ENCODE peak calls at places on chromosome 9, in five cellular contexts. One of them, this sample, is unnamed. For H3K36me3 and H3K27me3, the result is how much of the 10 kb centered on the place peaks cover.

GRCh38 chr9:93676310-93677054 is 100.1 kb downstream of the PHF2 start:
- DNase-seq in endodermal cell: peak
- DNase-seq in lower lobe of right lung: peak
- DNase-seq in heart left ventricle: peak
- DNase-seq in tibial artery: peak
- DNase-seq in this sample: peak

GRCh38 chr9:95773061-95773433 is 102.4 kb upstream of the ERCC6L2 start:
- DNase-seq in lower lobe of right lung: no peak
- DNase-seq in endodermal cell: no peak
- DNase-seq in tibial artery: no peak
- DNase-seq in heart left ventricle: no peak
- DNase-seq in this sample: no peak

GRCh38 chr9:34547960-34548603 is 25.3 kb upstream of the ENHO start:
- DNase-seq in lower lobe of right lung: peak
- DNase-seq in heart left ventricle: peak
- DNase-seq in endodermal cell: peak
- DNase-seq in tibial artery: peak
- DNase-seq in this sample: peak

GRCh38 chr9:110648698-110649097 is 19.9 kb upstream of the MUSK start:
- DNase-seq in endodermal cell: no peak
- DNase-seq in heart left ventricle: no peak
- DNase-seq in tibial artery: no peak
- DNase-seq in lower lobe of right lung: no peak
- DNase-seq in this sample: no peak

GRCh38 chr9:120933310-120934044 is 6.9 kb upstream of the TRAF1 start:
- DNase-seq in lower lobe of right lung: no peak
- DNase-seq in heart left ventricle: no peak
- DNase-seq in tibial artery: no peak
- DNase-seq in endodermal cell: peak
- DNase-seq in this sample: no peak

GRCh38 chr9:78038620-78039300 is 7.1 kb upstream of the GNAQ start:
- DNase-seq in endodermal cell: no peak
- DNase-seq in lower lobe of right lung: no peak
- DNase-seq in heart left ventricle: no peak
- DNase-seq in tibial artery: no peak
- DNase-seq in this sample: no peak

GRCh38 chr9:35423499-35423898 is 66.4 kb upstream of the RUSC2 start:
- DNase-seq in lower lobe of right lung: no peak
- DNase-seq in heart left ventricle: no peak
- DNase-seq in tibial artery: no peak
- DNase-seq in endodermal cell: no peak
- DNase-seq in this sample: no peak

GRCh38 chr9:34098307-34098706 is 28.2 kb downstream of the DCAF12 start:
- DNase-seq in endodermal cell: no peak
- DNase-seq in lower lobe of right lung: no peak
- DNase-seq in heart left ventricle: no peak
- DNase-seq in tibial artery: no peak
- DNase-seq in this sample: no peak

GRCh38 chr9:111833941-111834340 is 39.2 kb upstream of the SHOC1 start:
- DNase-seq in tibial artery: no peak
- DNase-seq in endodermal cell: no peak
- DNase-seq in lower lobe of right lung: no peak
- DNase-seq in heart left ventricle: no peak
- DNase-seq in this sample: no peak

GRCh38 chr9:5052858-5053257 is 67.8 kb downstream of the JAK2 start:
- DNase-seq in tibial artery: no peak
- DNase-seq in lower lobe of right lung: no peak
- DNase-seq in heart left ventricle: no peak
- DNase-seq in endodermal cell: no peak
- DNase-seq in this sample: no peak

GRCh38 chr9:6788175-6789016 is 30.6 kb downstream of the KDM4C start:
- DNase-seq in lower lobe of right lung: no peak
- DNase-seq in tibial artery: no peak
- DNase-seq in endodermal cell: peak
- DNase-seq in heart left ventricle: no peak
- DNase-seq in this sample: peak

GRCh38 chr9:7185612-7186011 is 427.8 kb downstream of the KDM4C start:
- DNase-seq in lower lobe of right lung: no peak
- DNase-seq in endodermal cell: peak
- DNase-seq in heart left ventricle: no peak
- DNase-seq in tibial artery: no peak
- DNase-seq in this sample: peak

GRCh38 chr9:9855503-9856078 is 757.2 kb downstream of the PTPRD start:
- DNase-seq in heart left ventricle: no peak
- DNase-seq in endodermal cell: peak
- DNase-seq in lower lobe of right lung: no peak
- DNase-seq in tibial artery: no peak
- DNase-seq in this sample: no peak

GRCh38 chr9:136192289-136193126 is 12.4 kb downstream of the LHX3 start:
- DNase-seq in tibial artery: no peak
- DNase-seq in heart left ventricle: no peak
- DNase-seq in lower lobe of right lung: no peak
- DNase-seq in endodermal cell: no peak
- DNase-seq in this sample: peak

GRCh38 chr9:2557693-2558092 is 63.9 kb upstream of the VLDLR start:
- DNase-seq in endodermal cell: no peak
- DNase-seq in tibial artery: no peak
- DNase-seq in heart left ventricle: no peak
- DNase-seq in lower lobe of right lung: no peak
- DNase-seq in this sample: no peak

GRCh38 chr9:2560175-2560574 is 61.4 kb upstream of the VLDLR start:
- DNase-seq in tibial artery: no peak
- DNase-seq in endodermal cell: peak
- DNase-seq in heart left ventricle: no peak
- DNase-seq in lower lobe of right lung: no peak
- DNase-seq in this sample: no peak

DNA sequence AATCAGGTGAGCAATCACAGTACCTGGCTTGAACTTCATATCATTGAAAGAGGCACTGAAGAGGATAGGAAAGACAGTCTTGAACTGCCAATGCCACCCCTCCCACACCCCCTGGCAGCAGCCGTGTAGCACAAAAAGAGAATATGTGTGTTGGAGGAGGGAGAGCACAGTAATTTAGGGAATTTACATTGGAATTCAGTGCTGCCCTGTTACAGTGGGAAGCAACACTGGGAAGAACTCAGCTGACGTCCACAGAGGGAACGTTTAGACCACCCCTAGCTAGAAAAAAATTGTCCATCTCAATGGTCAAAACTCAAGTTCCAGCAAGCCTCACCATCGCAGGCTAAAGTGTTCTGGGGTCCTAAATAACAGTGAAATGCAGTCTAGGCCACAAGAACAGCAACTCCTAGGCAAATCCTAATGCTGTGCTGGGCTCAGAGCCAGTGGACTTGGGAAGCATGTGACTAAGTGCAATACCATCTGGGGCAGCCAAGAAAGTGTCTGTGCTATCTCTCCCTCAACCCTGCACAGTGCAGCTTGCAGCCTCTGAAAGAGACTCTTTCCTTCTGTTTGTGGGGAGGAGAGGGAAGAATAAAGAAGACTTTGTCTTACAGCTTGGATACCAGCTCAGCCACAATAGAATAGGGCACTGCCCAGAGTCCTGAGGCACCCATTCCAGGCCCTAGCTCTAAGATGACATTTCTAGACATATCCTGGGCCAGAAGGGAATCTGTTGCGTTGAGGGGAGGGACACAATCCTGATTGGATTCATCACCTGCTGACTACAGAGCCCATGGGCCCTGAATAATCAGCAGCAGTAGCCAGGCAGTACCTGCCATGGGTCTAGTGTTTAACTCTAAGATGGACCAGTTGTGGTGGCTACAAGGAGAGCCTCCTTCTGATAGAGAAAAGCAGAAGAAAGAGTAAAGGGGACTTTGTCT is 62.1 kb upstream of the VLDLR start:
- DNase-seq in heart left ventricle: peak
- DNase-seq in tibial artery: peak
- DNase-seq in lower lobe of right lung: peak
- DNase-seq in endodermal cell: no peak
- DNase-seq in this sample: no peak
- H3K36me3 ChIP-seq in heart left ventricle: under half
- H3K36me3 ChIP-seq in tibial artery: under half
- H3K36me3 ChIP-seq in lower lobe of right lung: under half
- H3K36me3 ChIP-seq in endodermal cell: under half
- H3K36me3 ChIP-seq in this sample: under half

DNA sequence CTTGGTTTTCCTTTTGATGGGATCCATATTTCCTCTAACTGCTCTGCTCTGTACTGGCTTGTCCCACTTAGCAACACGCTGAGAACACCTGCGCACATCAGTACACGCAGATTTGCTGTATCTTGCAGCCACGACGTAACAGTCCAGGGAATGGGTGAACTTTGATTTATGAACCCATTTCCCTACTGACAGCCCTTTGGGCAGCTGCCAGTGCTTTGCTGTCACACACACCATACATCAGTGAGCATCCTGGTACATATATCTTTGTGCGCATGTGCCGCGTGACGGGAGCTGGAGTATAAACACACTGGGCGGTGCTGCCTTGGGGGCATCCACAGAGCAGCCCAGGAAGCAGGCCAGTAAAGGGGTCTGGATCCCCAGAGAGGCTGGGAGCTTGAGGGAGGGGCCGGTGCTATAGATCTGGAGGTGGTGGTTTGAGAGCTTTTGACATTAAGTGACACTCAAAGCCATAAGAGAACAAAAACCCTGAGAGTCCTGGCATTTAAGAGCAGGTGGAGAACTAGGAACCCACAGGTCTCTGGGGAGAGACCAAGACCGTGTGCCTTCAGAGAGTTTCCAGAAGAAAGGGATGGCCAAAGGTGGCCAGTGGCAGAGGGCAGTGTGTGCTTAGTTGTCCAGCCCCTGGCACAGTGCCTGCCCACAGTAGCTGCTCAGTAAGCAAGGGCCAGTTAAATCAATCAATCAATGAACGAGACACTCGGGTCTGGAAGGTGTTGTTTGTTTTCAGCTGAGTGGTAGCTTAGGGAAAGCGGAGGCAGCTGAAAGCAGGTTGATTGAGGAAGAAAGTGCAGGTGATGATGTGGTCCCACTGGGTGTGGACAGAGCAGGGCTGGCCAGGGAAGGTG is 53.7 kb downstream of the LMX1B start:
- DNase-seq in lower lobe of right lung: no peak
- DNase-seq in heart left ventricle: no peak
- DNase-seq in endodermal cell: no peak
- DNase-seq in tibial artery: no peak
- DNase-seq in this sample: no peak
- H3K27me3 ChIP-seq in lower lobe of right lung: half or more
- H3K27me3 ChIP-seq in heart left ventricle: under half
- H3K27me3 ChIP-seq in endodermal cell: under half
- H3K27me3 ChIP-seq in tibial artery: half or more
- H3K27me3 ChIP-seq in this sample: under half

GRCh38 chr9:87283585-87283984 is 214.1 kb upstream of the DAPK1 start:
- DNase-seq in lower lobe of right lung: no peak
- DNase-seq in endodermal cell: no peak
- DNase-seq in heart left ventricle: no peak
- DNase-seq in tibial artery: no peak
- DNase-seq in this sample: no peak

GRCh38 chr9:87282477-87282991 is 215.1 kb upstream of the DAPK1 start:
- DNase-seq in heart left ventricle: no peak
- DNase-seq in tibial artery: no peak
- DNase-seq in lower lobe of right lung: no peak
- DNase-seq in endodermal cell: no peak
- DNase-seq in this sample: no peak

GRCh38 chr9:87277346-87277745 is 220.3 kb upstream of the DAPK1 start:
- DNase-seq in endodermal cell: no peak
- DNase-seq in lower lobe of right lung: no peak
- DNase-seq in heart left ventricle: no peak
- DNase-seq in tibial artery: no peak
- DNase-seq in this sample: no peak

GRCh38 chr9:87278971-87279731 is 218.5 kb upstream of the DAPK1 start:
- DNase-seq in tibial artery: no peak
- DNase-seq in heart left ventricle: no peak
- DNase-seq in endodermal cell: no peak
- DNase-seq in lower lobe of right lung: no peak
- DNase-seq in this sample: no peak

GRCh38 chr9:87280421-87280820 is 217.2 kb upstream of the DAPK1 start:
- DNase-seq in heart left ventricle: no peak
- DNase-seq in tibial artery: no peak
- DNase-seq in endodermal cell: no peak
- DNase-seq in lower lobe of right lung: no peak
- DNase-seq in this sample: no peak
- H3K36me3 ChIP-seq in heart left ventricle: under half
- H3K36me3 ChIP-seq in tibial artery: under half
- H3K36me3 ChIP-seq in endodermal cell: under half
- H3K36me3 ChIP-seq in lower lobe of right lung: under half
- H3K36me3 ChIP-seq in this sample: under half

DNA sequence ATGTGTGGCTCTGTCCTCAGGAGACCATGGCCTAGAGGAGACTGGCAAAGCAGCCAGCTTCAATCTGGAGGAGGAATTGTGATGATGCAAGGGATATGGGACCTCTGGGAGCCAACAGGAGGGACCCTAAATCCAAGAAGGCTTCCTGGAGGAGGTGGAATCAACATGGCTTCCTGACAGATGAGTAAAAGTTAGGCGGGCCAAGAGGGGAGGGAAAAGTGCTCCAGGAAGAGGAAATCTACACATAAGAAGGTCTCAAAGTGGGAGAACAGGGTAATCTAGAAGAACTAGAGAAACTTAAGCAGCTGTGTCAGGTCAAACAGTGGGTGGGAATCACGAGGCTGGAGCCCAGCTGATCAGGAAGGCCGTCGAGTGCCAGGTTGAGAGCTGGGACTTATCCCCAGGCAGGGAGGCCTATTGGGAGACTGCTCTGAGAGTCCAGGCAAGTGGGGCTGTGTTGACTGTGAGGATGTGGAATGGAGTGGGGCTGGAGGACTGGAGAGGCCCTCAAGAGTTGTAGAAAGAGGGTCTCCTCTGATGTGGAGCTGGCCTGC is 119.1 kb downstream of the C9orf50 start:
- DNase-seq in endodermal cell: no peak
- DNase-seq in heart left ventricle: no peak
- DNase-seq in lower lobe of right lung: peak
- DNase-seq in tibial artery: no peak
- DNase-seq in this sample: peak
- H3K27me3 ChIP-seq in endodermal cell: under half
- H3K27me3 ChIP-seq in heart left ventricle: under half
- H3K27me3 ChIP-seq in lower lobe of right lung: under half
- H3K27me3 ChIP-seq in tibial artery: under half
- H3K27me3 ChIP-seq in this sample: under half

DNA sequence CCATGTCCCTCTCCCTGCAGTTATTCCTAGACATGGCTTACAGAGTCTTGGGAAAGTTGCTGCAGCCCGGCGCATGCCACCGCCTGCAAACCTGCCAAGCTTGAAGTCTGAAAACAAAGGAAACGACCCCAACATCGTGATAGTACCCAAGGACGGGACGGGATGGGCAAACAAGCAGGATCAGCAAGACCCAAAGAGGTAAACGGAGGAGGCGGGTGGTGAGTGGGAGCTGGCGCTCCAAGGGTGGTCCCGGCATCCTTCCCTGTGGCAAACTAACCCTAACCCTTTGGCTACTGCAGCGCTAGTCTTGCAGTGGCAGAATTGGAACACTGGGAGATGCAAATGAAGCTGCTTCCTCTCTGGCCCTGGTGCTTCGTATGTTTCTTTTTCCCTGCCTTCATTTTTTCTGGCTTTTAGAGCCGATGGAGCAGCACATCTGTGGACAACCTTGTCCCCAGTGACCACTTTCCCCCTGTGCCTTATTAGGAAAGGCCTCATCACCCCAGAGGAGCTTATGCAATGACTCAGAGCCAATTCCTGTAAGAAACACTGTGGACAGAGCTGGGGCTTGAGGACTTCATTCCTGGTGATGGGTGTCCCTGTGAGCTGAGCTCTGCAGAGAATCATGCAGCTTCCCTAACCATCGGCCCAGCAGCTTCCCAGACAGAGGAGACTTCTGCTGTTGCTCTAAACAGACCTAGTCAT is 38.9 kb downstream of the PRRC2B start:
- DNase-seq in tibial artery: peak
- DNase-seq in endodermal cell: no peak
- DNase-seq in lower lobe of right lung: no peak
- DNase-seq in heart left ventricle: no peak
- DNase-seq in this sample: no peak
- H3K36me3 ChIP-seq in tibial artery: under half
- H3K36me3 ChIP-seq in endodermal cell: half or more
- H3K36me3 ChIP-seq in lower lobe of right lung: half or more
- H3K36me3 ChIP-seq in heart left ventricle: under half
- H3K36me3 ChIP-seq in this sample: under half

This sample was measured in H7.